ENCODE peak calls at places on chromosome 2, in seven cellular contexts. One of them, this sample, is unnamed.

GRCh38 chr2:237867465-237867864 is 8.0 kb downstream of the RAMP1 start:
- DNase-seq in mucosa of descending colon: peak
- DNase-seq in retinal pigment epithelial cell: no peak
- DNase-seq in fibroblast of villous mesenchyme: no peak
- DNase-seq in CD4-positive, alpha-beta T cell: no peak
- DNase-seq in GM20000: no peak
- DNase-seq in astrocyte of the spinal cord: no peak
- DNase-seq in this sample: no peak

GRCh38 chr2:175931751-175932295 is 70.2 kb downstream of the LNPK start:
- DNase-seq in mucosa of descending colon: no peak
- DNase-seq in retinal pigment epithelial cell: no peak
- DNase-seq in fibroblast of villous mesenchyme: peak
- DNase-seq in CD4-positive, alpha-beta T cell: no peak
- DNase-seq in GM20000: no peak
- DNase-seq in astrocyte of the spinal cord: peak
- DNase-seq in this sample: no peak

GRCh38 chr2:147506889-147507288 is 337.9 kb upstream of the ACVR2A start:
- DNase-seq in mucosa of descending colon: no peak
- DNase-seq in retinal pigment epithelial cell: no peak
- DNase-seq in fibroblast of villous mesenchyme: no peak
- DNase-seq in CD4-positive, alpha-beta T cell: no peak
- DNase-seq in GM20000: no peak
- DNase-seq in astrocyte of the spinal cord: no peak
- DNase-seq in this sample: no peak

GRCh38 chr2:202530038-202530437 is 104.7 kb upstream of the FAM117B start:
- DNase-seq in mucosa of descending colon: no peak
- DNase-seq in retinal pigment epithelial cell: no peak
- DNase-seq in fibroblast of villous mesenchyme: no peak
- DNase-seq in CD4-positive, alpha-beta T cell: no peak
- DNase-seq in GM20000: no peak
- DNase-seq in astrocyte of the spinal cord: peak
- DNase-seq in this sample: no peak

GRCh38 chr2:202432776-202433175 is 56.6 kb downstream of the BMPR2 start:
- DNase-seq in mucosa of descending colon: no peak
- DNase-seq in retinal pigment epithelial cell: no peak
- DNase-seq in fibroblast of villous mesenchyme: no peak
- DNase-seq in CD4-positive, alpha-beta T cell: no peak
- DNase-seq in GM20000: no peak
- DNase-seq in astrocyte of the spinal cord: no peak
- DNase-seq in this sample: no peak

GRCh38 chr2:67867735-67868134 is 195.1 kb downstream of the C1D start:
- DNase-seq in mucosa of descending colon: no peak
- DNase-seq in retinal pigment epithelial cell: no peak
- DNase-seq in fibroblast of villous mesenchyme: peak
- DNase-seq in CD4-positive, alpha-beta T cell: no peak
- DNase-seq in GM20000: no peak
- DNase-seq in astrocyte of the spinal cord: peak
- DNase-seq in this sample: no peak

GRCh38 chr2:18831916-18832510 is 242.6 kb upstream of the NT5C1B start:
- DNase-seq in mucosa of descending colon: no peak
- DNase-seq in retinal pigment epithelial cell: no peak
- DNase-seq in fibroblast of villous mesenchyme: peak
- DNase-seq in CD4-positive, alpha-beta T cell: no peak
- DNase-seq in GM20000: no peak
- DNase-seq in astrocyte of the spinal cord: no peak
- DNase-seq in this sample: no peak

GRCh38 chr2:9212661-9213411 is 6.2 kb downstream of the ASAP2 start:
- DNase-seq in mucosa of descending colon: no peak
- DNase-seq in retinal pigment epithelial cell: no peak
- DNase-seq in fibroblast of villous mesenchyme: peak
- DNase-seq in CD4-positive, alpha-beta T cell: no peak
- DNase-seq in GM20000: no peak
- DNase-seq in astrocyte of the spinal cord: no peak
- DNase-seq in this sample: no peak

GRCh38 chr2:156565066-156565710 is 129.0 kb downstream of the GPD2 start:
- DNase-seq in mucosa of descending colon: no peak
- DNase-seq in retinal pigment epithelial cell: peak
- DNase-seq in fibroblast of villous mesenchyme: peak
- DNase-seq in CD4-positive, alpha-beta T cell: no peak
- DNase-seq in GM20000: no peak
- DNase-seq in astrocyte of the spinal cord: peak
- DNase-seq in this sample: no peak

GRCh38 chr2:120301289-120301688 is 44.6 kb upstream of the INHBB start:
- DNase-seq in mucosa of descending colon: no peak
- DNase-seq in retinal pigment epithelial cell: no peak
- DNase-seq in fibroblast of villous mesenchyme: no peak
- DNase-seq in CD4-positive, alpha-beta T cell: no peak
- DNase-seq in GM20000: no peak
- DNase-seq in astrocyte of the spinal cord: no peak
- DNase-seq in this sample: no peak

GRCh38 chr2:240885980-240886565 is 9.9 kb downstream of the MAB21L4 start:
- DNase-seq in mucosa of descending colon: no peak
- DNase-seq in retinal pigment epithelial cell: no peak
- DNase-seq in fibroblast of villous mesenchyme: no peak
- DNase-seq in CD4-positive, alpha-beta T cell: no peak
- DNase-seq in GM20000: no peak
- DNase-seq in astrocyte of the spinal cord: no peak
- DNase-seq in this sample: no peak

GRCh38 chr2:101151141-101151858 is at the start of gene TBC1D8:
- DNase-seq in mucosa of descending colon: peak
- DNase-seq in retinal pigment epithelial cell: peak
- DNase-seq in fibroblast of villous mesenchyme: peak
- DNase-seq in CD4-positive, alpha-beta T cell: peak
- DNase-seq in GM20000: peak
- DNase-seq in astrocyte of the spinal cord: peak
- DNase-seq in this sample: no peak

GRCh38 chr2:241597561-241597960 is 39.0 kb downstream of the BOK start:
- DNase-seq in mucosa of descending colon: no peak
- DNase-seq in retinal pigment epithelial cell: no peak
- DNase-seq in fibroblast of villous mesenchyme: no peak
- DNase-seq in CD4-positive, alpha-beta T cell: no peak
- DNase-seq in GM20000: no peak
- DNase-seq in astrocyte of the spinal cord: no peak
- DNase-seq in this sample: no peak

GRCh38 chr2:210899131-210899530 is 342.7 kb downstream of the CPS1 start:
- DNase-seq in mucosa of descending colon: no peak
- DNase-seq in retinal pigment epithelial cell: no peak
- DNase-seq in fibroblast of villous mesenchyme: no peak
- DNase-seq in CD4-positive, alpha-beta T cell: no peak
- DNase-seq in GM20000: no peak
- DNase-seq in astrocyte of the spinal cord: peak
- DNase-seq in this sample: no peak

GRCh38 chr2:200421270-200421669 is 88.6 kb downstream of the KCTD18 start:
- DNase-seq in mucosa of descending colon: no peak
- DNase-seq in retinal pigment epithelial cell: no peak
- DNase-seq in fibroblast of villous mesenchyme: no peak
- DNase-seq in CD4-positive, alpha-beta T cell: no peak
- DNase-seq in GM20000: no peak
- DNase-seq in astrocyte of the spinal cord: no peak
- DNase-seq in this sample: no peak

GRCh38 chr2:200425026-200425821 is 84.6 kb downstream of the KCTD18 start:
- DNase-seq in mucosa of descending colon: no peak
- DNase-seq in retinal pigment epithelial cell: no peak
- DNase-seq in fibroblast of villous mesenchyme: peak
- DNase-seq in CD4-positive, alpha-beta T cell: no peak
- DNase-seq in GM20000: no peak
- DNase-seq in astrocyte of the spinal cord: no peak
- DNase-seq in this sample: no peak

GRCh38 chr2:200423552-200423951 is 86.3 kb downstream of the KCTD18 start:
- DNase-seq in mucosa of descending colon: no peak
- DNase-seq in retinal pigment epithelial cell: no peak
- DNase-seq in fibroblast of villous mesenchyme: no peak
- DNase-seq in CD4-positive, alpha-beta T cell: no peak
- DNase-seq in GM20000: no peak
- DNase-seq in astrocyte of the spinal cord: no peak
- DNase-seq in this sample: no peak

GRCh38 chr2:200422071-200422470 is 87.8 kb downstream of the KCTD18 start:
- DNase-seq in mucosa of descending colon: no peak
- DNase-seq in retinal pigment epithelial cell: no peak
- DNase-seq in fibroblast of villous mesenchyme: no peak
- DNase-seq in CD4-positive, alpha-beta T cell: no peak
- DNase-seq in GM20000: no peak
- DNase-seq in astrocyte of the spinal cord: no peak
- DNase-seq in this sample: no peak

DNA sequence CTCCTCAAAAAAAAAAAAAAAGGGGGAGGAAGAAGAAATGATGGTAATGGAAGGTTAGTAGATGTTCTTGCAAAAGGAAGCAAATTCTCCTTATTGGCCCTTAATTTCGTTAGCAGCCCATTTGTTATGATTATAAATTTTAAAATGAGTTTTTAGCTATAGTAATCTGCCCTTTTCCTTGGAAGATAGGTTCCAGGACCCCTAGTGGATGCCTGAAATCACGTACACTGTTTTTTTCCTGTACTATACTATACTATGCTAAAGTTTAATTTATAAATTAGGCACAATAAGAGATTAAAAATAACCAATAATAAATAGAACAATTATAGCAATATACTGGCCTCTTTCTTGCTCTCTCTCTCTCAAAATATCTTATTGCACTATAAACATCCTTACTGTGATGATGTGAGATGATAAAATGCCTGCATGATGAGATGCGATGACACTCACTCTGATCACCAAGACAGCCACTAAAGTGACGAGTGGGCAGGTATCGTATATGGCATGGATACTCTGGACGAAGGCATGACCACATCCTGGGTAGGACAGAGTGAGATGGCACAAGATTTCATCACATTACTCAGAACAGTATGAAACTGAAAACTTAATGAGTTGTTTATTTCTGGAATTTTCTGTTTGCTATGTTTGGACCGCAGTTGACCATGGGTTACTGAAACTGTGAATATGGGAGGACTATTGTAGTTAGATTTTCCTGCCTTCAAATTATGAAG is 87.2 kb downstream of the KCTD18 start:
- DNase-seq in mucosa of descending colon: no peak
- DNase-seq in retinal pigment epithelial cell: no peak
- DNase-seq in fibroblast of villous mesenchyme: no peak
- DNase-seq in CD4-positive, alpha-beta T cell: no peak
- DNase-seq in GM20000: no peak
- DNase-seq in astrocyte of the spinal cord: no peak
- DNase-seq in this sample: no peak
- TF ChIP-seq CTCF in mucosa of descending colon: no peak
- TF ChIP-seq CTCF in retinal pigment epithelial cell: peak
- TF ChIP-seq CTCF in fibroblast of villous mesenchyme: no peak
- TF ChIP-seq CTCF in CD4-positive, alpha-beta T cell: no peak
- TF ChIP-seq CTCF in GM20000: no peak
- TF ChIP-seq CTCF in astrocyte of the spinal cord: peak
- TF ChIP-seq CTCF in this sample: no peak

GRCh38 chr2:180000434-180000833 is 6.7 kb downstream of the CWC22 start:
- DNase-seq in mucosa of descending colon: no peak
- DNase-seq in retinal pigment epithelial cell: no peak
- DNase-seq in fibroblast of villous mesenchyme: peak
- DNase-seq in CD4-positive, alpha-beta T cell: no peak
- DNase-seq in GM20000: no peak
- DNase-seq in astrocyte of the spinal cord: no peak
- DNase-seq in this sample: no peak

GRCh38 chr2:180003566-180003965 is 3.5 kb downstream of the CWC22 start:
- DNase-seq in mucosa of descending colon: no peak
- DNase-seq in retinal pigment epithelial cell: no peak
- DNase-seq in fibroblast of villous mesenchyme: no peak
- DNase-seq in CD4-positive, alpha-beta T cell: no peak
- DNase-seq in GM20000: no peak
- DNase-seq in astrocyte of the spinal cord: no peak
- DNase-seq in this sample: no peak

GRCh38 chr2:180004731-180005130 is 2.4 kb downstream of the CWC22 start:
- DNase-seq in mucosa of descending colon: no peak
- DNase-seq in retinal pigment epithelial cell: no peak
- DNase-seq in fibroblast of villous mesenchyme: no peak
- DNase-seq in CD4-positive, alpha-beta T cell: no peak
- DNase-seq in GM20000: no peak
- DNase-seq in astrocyte of the spinal cord: no peak
- DNase-seq in this sample: no peak

GRCh38 chr2:180002198-180002597 is 4.9 kb downstream of the CWC22 start:
- DNase-seq in mucosa of descending colon: no peak
- DNase-seq in retinal pigment epithelial cell: no peak
- DNase-seq in fibroblast of villous mesenchyme: no peak
- DNase-seq in CD4-positive, alpha-beta T cell: no peak
- DNase-seq in GM20000: no peak
- DNase-seq in astrocyte of the spinal cord: no peak
- DNase-seq in this sample: no peak

DNA sequence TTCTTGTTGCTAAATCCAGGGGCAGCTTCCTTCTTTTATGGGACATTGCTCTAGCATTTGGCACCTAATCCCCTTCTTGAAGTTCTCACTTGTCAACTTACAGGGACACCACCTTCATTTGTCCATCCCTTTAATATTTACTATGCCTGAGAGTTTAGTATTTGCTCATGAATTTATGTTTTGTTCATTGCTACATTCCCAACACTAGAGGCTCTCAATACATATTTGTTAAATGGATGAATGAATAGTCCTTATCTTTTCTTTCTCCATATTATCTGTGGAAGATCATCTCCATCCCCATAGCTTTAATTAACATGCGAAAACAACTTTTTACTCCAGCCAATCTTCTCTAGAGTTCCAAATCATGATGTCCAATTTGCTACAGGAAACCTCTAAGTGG is 5.4 kb downstream of the CWC22 start:
- DNase-seq in mucosa of descending colon: no peak
- DNase-seq in retinal pigment epithelial cell: no peak
- DNase-seq in fibroblast of villous mesenchyme: no peak
- DNase-seq in CD4-positive, alpha-beta T cell: no peak
- DNase-seq in GM20000: no peak
- DNase-seq in astrocyte of the spinal cord: no peak
- DNase-seq in this sample: no peak
- TF ChIP-seq CTCF in mucosa of descending colon: no peak
- TF ChIP-seq CTCF in retinal pigment epithelial cell: no peak
- TF ChIP-seq CTCF in fibroblast of villous mesenchyme: peak
- TF ChIP-seq CTCF in CD4-positive, alpha-beta T cell: no peak
- TF ChIP-seq CTCF in GM20000: no peak
- TF ChIP-seq CTCF in astrocyte of the spinal cord: peak
- TF ChIP-seq CTCF in this sample: no peak

DNA sequence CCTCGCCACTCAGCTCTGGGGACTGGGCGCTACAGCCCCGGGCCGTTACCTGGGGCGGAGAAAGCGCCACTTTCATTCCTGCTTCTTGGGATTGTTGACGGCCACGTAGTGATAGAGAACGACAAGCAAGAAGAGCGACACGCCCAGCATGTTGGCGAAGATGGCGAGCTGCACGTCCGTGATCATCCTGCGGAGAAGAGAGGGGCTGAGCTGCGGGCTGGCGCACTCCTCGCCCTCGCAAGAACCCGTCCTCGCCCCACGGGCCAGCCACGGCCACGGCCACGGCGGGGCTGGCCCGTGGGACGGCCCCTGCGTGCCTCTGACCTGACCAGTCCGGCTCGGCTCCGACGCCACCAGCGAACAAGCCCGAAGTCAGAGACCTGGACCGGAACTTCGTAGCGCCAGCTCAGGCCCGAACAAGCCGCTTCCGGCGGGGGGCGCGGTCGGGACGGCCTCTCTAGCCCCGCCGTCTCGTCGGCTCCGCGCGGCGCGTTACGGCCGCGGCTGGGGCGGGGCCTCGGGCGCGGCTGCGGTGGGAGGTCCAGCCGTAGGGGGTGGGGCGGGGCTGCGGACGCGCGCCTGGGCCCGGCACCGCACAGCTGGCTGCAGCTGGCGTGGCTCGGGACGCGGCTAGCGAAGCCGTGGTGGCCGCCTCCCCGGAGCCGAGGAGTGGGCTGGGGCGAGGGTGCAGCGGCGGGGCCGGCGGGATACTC is at the start of gene OST4:
- DNase-seq in mucosa of descending colon: peak
- DNase-seq in retinal pigment epithelial cell: peak
- DNase-seq in fibroblast of villous mesenchyme: peak
- DNase-seq in CD4-positive, alpha-beta T cell: peak
- DNase-seq in GM20000: peak
- DNase-seq in astrocyte of the spinal cord: peak
- DNase-seq in this sample: peak
- TF ChIP-seq CTCF in mucosa of descending colon: peak
- TF ChIP-seq CTCF in retinal pigment epithelial cell: no peak
- TF ChIP-seq CTCF in fibroblast of villous mesenchyme: no peak
- TF ChIP-seq CTCF in CD4-positive, alpha-beta T cell: no peak
- TF ChIP-seq CTCF in GM20000: no peak
- TF ChIP-seq CTCF in astrocyte of the spinal cord: no peak
- TF ChIP-seq CTCF in this sample: peak

GRCh38 chr2:42030829-42031228 is 17.0 kb upstream of the PKDCC start:
- DNase-seq in mucosa of descending colon: no peak
- DNase-seq in retinal pigment epithelial cell: no peak
- DNase-seq in fibroblast of villous mesenchyme: no peak
- DNase-seq in CD4-positive, alpha-beta T cell: no peak
- DNase-seq in GM20000: no peak
- DNase-seq in astrocyte of the spinal cord: no peak
- DNase-seq in this sample: no peak
- TF ChIP-seq CTCF in mucosa of descending colon: no peak
- TF ChIP-seq CTCF in retinal pigment epithelial cell: no peak
- TF ChIP-seq CTCF in fibroblast of villous mesenchyme: no peak
- TF ChIP-seq CTCF in CD4-positive, alpha-beta T cell: no peak
- TF ChIP-seq CTCF in GM20000: no peak
- TF ChIP-seq CTCF in astrocyte of the spinal cord: no peak
- TF ChIP-seq CTCF in this sample: no peak